ENCODE peak calls at places on chromosomes 1 and 21, in nine cellular contexts. V is aorta, M is left ventricle myocardium inferior, E is GM23248, Q is psoas muscle, J is heart right ventricle, R is heart left ventricle, K is stomach, D is foreskin keratinocyte. N is an unnamed sample. For H3K4me1, the result is how much of the 10 kb centered on the place peaks cover.

GRCh38 chr1:192261476-192261875 is 55.3 kb upstream of the RGS21 start:
- DNase-seq in V (no peak), M (no peak), E (no peak), Q (no peak), J (no peak), R (no peak), K (no peak), D (no peak), N (no peak)

GRCh38 chr1:157364612-157365011 is 187.7 kb downstream of the FCRL5 start:
- DNase-seq in V (no peak), M (no peak), E (no peak), Q (no peak), J (no peak), R (no peak), K (no peak), D (no peak), N (no peak)

GRCh38 chr1:56648546-56648945 is 3.4 kb downstream of the PRKAA2 start:
- DNase-seq in V (no peak), M (no peak), E (no peak), Q (no peak), J (no peak), R (no peak), K (no peak), D (no peak), N (no peak)

GRCh38 chr1:160429125-160429551 is 28.8 kb downstream of the VANGL2 start:
- DNase-seq in V (no peak), M (no peak), E (no peak), Q (no peak), J (no peak), R (no peak), K (peak), D (no peak), N (no peak)

GRCh38 chr1:159869173-159869572 is 6.7 kb upstream of the VSIG8 start:
- DNase-seq in V (no peak), M (no peak), E (peak), Q (no peak), J (no peak), R (no peak), K (no peak), D (peak), N (no peak)

GRCh38 chr1:90919900-90920299 is 101.9 kb downstream of the ZNF644 start:
- DNase-seq in V (no peak), M (no peak), E (peak), Q (no peak), J (no peak), R (no peak), K (no peak), D (no peak), N (no peak)

GRCh38 chr1:167940264-167940663 is 3.4 kb upstream of the MPC2 start:
- DNase-seq in V (no peak), M (no peak), E (no peak), Q (no peak), J (no peak), R (no peak), K (no peak), D (no peak), N (no peak)

GRCh38 chr21:45466330-45467220 is 61.6 kb downstream of the COL18A1 start:
- DNase-seq in V (peak), M (peak), E (no peak), Q (peak), J (no peak), R (peak), K (no peak), D (no peak), N (peak)

GRCh38 chr1:203153051-203153988 is 22.3 kb downstream of the MYBPH start:
- DNase-seq in V (no peak), M (no peak), E (peak), Q (no peak), J (no peak), R (no peak), K (no peak), D (no peak), N (no peak)

GRCh38 chr21:19322360-19322759 is 918.8 kb upstream of the TMPRSS15 start:
- DNase-seq in V (no peak), M (no peak), E (no peak), Q (no peak), J (no peak), R (no peak), K (no peak), D (no peak), N (no peak)

GRCh38 chr21:22806278-22806677 is 1808.1 kb downstream of the NCAM2 start:
- DNase-seq in V (no peak), M (no peak), E (no peak), Q (no peak), J (no peak), R (no peak), K (no peak), D (no peak), N (no peak)

GRCh38 chr1:172478485-172478884 is 34.6 kb upstream of the PIGC start:
- DNase-seq in V (no peak), M (no peak), E (no peak), Q (no peak), J (no peak), R (no peak), K (no peak), D (peak), N (no peak)

GRCh38 chr1:201171063-201172036 is 17.1 kb upstream of the TMEM9 start:
- DNase-seq in V (peak), M (peak), E (peak), Q (peak), J (peak), R (peak), K (peak), D (no peak), N (peak)

GRCh38 chr1:55215194-55216021 is at the start of gene USP24:
- DNase-seq in V (peak), M (peak), E (peak), Q (peak), J (peak), R (peak), K (peak), D (no peak), N (peak)

GRCh38 chr1:147242449-147243227 is at the start of gene CHD1L:
- DNase-seq in V (peak), M (peak), E (peak), Q (peak), J (peak), R (peak), K (peak), D (peak), N (peak)

GRCh38 chr1:117812868-117813511 is 116.4 kb downstream of the GDAP2 start:
- DNase-seq in V (no peak), M (no peak), E (peak), Q (no peak), J (no peak), R (no peak), K (no peak), D (no peak), N (no peak)

GRCh38 chr1:116310172-116310571 is 62.9 kb upstream of the ATP1A1 start:
- DNase-seq in V (no peak), M (no peak), E (no peak), Q (no peak), J (no peak), R (no peak), K (no peak), D (no peak), N (no peak)

GRCh38 chr1:148264374-148265276 is 112.5 kb upstream of the NBPF11 start:
- DNase-seq in V (no peak), M (no peak), E (peak), Q (no peak), J (no peak), R (no peak), K (no peak), D (peak), N (peak)

GRCh38 chr1:119286587-119287181 is 81.9 kb upstream of the HAO2 start:
- DNase-seq in V (no peak), M (no peak), E (peak), Q (no peak), J (no peak), R (no peak), K (no peak), D (peak), N (no peak)

GRCh38 chr1:23555225-23555801 is 4.0 kb downstream of the ID3 start:
- DNase-seq in V (peak), M (no peak), E (no peak), Q (no peak), J (peak), R (no peak), K (no peak), D (no peak), N (peak)

GRCh38 chr1:166956057-166956850 is 19.1 kb downstream of the ILDR2 start:
- DNase-seq in V (no peak), M (no peak), E (no peak), Q (no peak), J (no peak), R (no peak), K (no peak), D (no peak), N (no peak)

GRCh38 chr1:31934706-31935629 is 3.2 kb downstream of the PTP4A2 start:
- DNase-seq in V (no peak), M (no peak), E (peak), Q (no peak), J (no peak), R (no peak), K (no peak), D (no peak), N (no peak)

GRCh38 chr21:42199488-42200463 is 19.2 kb upstream of the ABCG1 start:
- DNase-seq in V (no peak), M (no peak), E (peak), Q (no peak), J (no peak), R (no peak), K (no peak), D (peak), N (no peak)

GRCh38 chr1:13627128-13627527 is 43.5 kb downstream of the PDPN start:
- DNase-seq in V (no peak), M (no peak), E (no peak), Q (no peak), J (no peak), R (no peak), K (no peak), D (no peak), N (no peak)

GRCh38 chr1:7390604-7391000 is 380.5 kb upstream of the VAMP3 start:
- DNase-seq in V (peak), M (no peak), E (no peak), Q (no peak), J (no peak), R (no peak), K (peak), D (no peak), N (no peak)

GRCh38 chr1:109980324-109981127 is 4.0 kb upstream of the AHCYL1 start:
- DNase-seq in V (no peak), M (no peak), E (no peak), Q (no peak), J (peak), R (no peak), K (peak), D (no peak), N (no peak)

GRCh38 chr1:215526147-215526845 is 40.8 kb upstream of the KCTD3 start:
- DNase-seq in V (no peak), M (no peak), E (peak), Q (no peak), J (no peak), R (no peak), K (no peak), D (no peak), N (no peak)

GRCh38 chr1:3244539-3245315 is 175.7 kb downstream of the PRDM16 start:
- DNase-seq in V (no peak), M (no peak), E (peak), Q (no peak), J (no peak), R (no peak), K (no peak), D (no peak), N (no peak)

GRCh38 chr21:43879348-43880110 is 14.5 kb downstream of the AGPAT3 start:
- DNase-seq in V (no peak), M (no peak), E (no peak), Q (no peak), J (no peak), R (no peak), K (no peak), D (no peak), N (no peak)

GRCh38 chr1:206490643-206491421 is 16.5 kb upstream of the RASSF5 start:
- DNase-seq in V (no peak), M (no peak), E (no peak), Q (no peak), J (no peak), R (no peak), K (no peak), D (no peak), N (peak)

GRCh38 chr1:165842363-165843129 is 15.1 kb downstream of the UCK2 start:
- DNase-seq in V (no peak), M (no peak), E (peak), Q (no peak), J (no peak), R (no peak), K (no peak), D (peak), N (no peak)

GRCh38 chr1:43992232-43992995 is 1.0 kb downstream of the CCDC24 start:
- DNase-seq in V (no peak), M (no peak), E (no peak), Q (no peak), J (no peak), R (no peak), K (no peak), D (no peak), N (peak)

GRCh38 chr1:43994794-43995790 is 3.7 kb downstream of the CCDC24 start:
- DNase-seq in V (no peak), M (no peak), E (peak), Q (no peak), J (no peak), R (no peak), K (no peak), D (no peak), N (no peak)

GRCh38 chr1:43994071-43994470 is 2.7 kb downstream of the CCDC24 start:
- DNase-seq in V (no peak), M (no peak), E (no peak), Q (no peak), J (no peak), R (no peak), K (no peak), D (peak), N (peak)

GRCh38 chr1:43991476-43992231 is at the start of gene CCDC24:
- DNase-seq in V (peak), M (peak), E (peak), Q (peak), J (peak), R (peak), K (peak), D (peak), N (peak)

DNA sequence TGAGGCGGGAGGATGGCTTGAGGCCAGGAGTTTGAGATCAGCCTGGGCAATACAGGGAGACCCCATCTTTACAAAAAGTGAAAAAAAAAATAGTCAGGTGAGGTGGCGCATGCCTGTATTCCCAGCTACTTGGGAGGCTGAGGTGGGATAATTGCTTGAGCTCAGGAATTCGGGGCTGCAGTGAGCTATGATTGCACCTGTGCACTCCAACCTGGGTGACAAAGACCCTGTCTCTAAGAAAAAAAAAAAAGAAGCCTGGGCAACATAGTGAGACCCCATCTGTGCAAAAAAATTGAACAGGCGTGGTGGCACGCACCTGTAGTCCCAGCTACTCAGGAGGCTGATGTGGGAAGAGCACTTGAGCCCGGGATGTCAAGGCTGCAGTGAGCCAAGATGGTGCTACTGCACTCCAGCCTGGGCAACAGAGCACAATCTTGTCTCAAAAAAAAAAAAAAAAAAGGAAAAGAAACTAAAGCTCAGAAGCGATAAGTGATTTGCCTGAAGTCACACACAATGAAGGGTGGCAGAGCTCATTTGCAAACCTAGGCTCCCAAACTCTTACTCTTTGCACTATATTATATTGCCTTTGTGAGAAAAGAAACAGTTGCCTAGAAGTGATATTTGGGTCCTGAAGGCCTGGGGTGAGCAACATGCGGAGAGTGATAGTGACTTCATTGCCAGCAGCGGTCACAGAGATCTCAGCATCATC is 2.0 kb downstream of the CCDC24 start:
- DNase-seq in V (no peak), M (no peak), E (no peak), Q (no peak), J (no peak), R (no peak), K (no peak), D (no peak), N (peak)
- H3K27ac ChIP-seq in V (no peak), M (no peak), E (no peak), Q (no peak), J (no peak), R (no peak), K (no peak), D (no peak), N (no peak)

GRCh38 chr1:16187748-16188401 is 24.6 kb downstream of the ARHGEF19 start:
- DNase-seq in V (peak), M (peak), E (peak), Q (peak), J (peak), R (peak), K (peak), D (peak), N (peak)
- H3K4me1 ChIP-seq in V (under half), M (under half), E (under half), Q (under half), J (under half), R (under half), K (under half), D (under half), N (under half)

DNA sequence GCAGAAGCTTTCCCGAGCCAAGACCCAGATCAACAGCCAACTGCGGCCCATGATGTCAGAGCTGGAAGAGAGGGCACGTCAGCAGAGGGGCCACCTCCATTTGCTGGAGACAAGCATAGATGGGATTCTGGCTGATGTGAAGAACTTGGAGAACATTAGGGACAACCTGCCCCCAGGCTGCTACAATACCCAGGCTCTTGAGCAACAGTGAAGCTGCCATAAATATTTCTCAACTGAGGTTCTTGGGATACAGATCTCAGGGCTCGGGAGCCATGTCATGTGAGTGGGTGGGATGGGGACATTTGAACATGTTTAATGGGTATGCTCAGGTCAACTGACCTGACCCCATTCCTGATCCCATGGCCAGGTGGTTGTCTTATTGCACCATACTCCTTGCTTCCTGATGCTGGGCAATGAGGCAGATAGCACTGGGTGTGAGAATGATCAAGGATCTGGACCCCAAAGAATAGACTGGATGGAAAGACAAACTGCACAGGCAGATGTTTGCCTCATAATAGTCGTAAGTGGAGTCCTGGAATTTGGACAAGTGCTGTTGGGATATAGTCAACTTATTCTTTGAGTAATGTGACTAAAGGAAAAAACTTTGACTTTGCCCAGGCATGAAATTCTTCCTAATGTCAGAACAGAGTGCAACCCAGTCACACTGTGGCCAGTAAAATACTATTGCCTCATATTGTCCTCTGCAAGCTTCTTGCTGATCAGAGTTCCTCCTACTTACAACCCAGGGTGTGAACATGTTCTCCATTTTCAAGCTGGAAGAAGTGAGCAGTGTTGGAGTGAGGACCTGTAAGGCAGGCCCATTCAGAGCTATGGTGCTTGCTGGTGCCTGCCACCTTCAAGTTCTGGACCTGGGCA is 57.4 kb downstream of the LAMC2 start:
- DNase-seq in V (peak), M (peak), E (peak), Q (peak), J (peak), R (no peak), K (no peak), D (no peak), N (peak)
- H3K27ac ChIP-seq in V (peak), M (peak), E (peak), Q (peak), J (peak), R (peak), K (peak), D (no peak), N (peak)

GRCh38 chr21:36156339-36156814 is 247 bp upstream of the DOP1B start:
- DNase-seq in V (peak), M (peak), E (peak), Q (peak), J (peak), R (peak), K (peak), D (peak), N (peak)

GRCh38 chr21:36160850-36161178 is 4.2 kb downstream of the DOP1B start:
- DNase-seq in V (no peak), M (no peak), E (no peak), Q (no peak), J (no peak), R (no peak), K (no peak), D (no peak), N (no peak)

GRCh38 chr21:36159356-36159921 is 2.8 kb downstream of the DOP1B start:
- DNase-seq in V (no peak), M (no peak), E (no peak), Q (no peak), J (no peak), R (no peak), K (peak), D (no peak), N (no peak)

GRCh38 chr21:36155603-36156338 is 853 bp upstream of the DOP1B start:
- DNase-seq in V (no peak), M (peak), E (no peak), Q (no peak), J (peak), R (no peak), K (peak), D (no peak), N (no peak)

DNA sequence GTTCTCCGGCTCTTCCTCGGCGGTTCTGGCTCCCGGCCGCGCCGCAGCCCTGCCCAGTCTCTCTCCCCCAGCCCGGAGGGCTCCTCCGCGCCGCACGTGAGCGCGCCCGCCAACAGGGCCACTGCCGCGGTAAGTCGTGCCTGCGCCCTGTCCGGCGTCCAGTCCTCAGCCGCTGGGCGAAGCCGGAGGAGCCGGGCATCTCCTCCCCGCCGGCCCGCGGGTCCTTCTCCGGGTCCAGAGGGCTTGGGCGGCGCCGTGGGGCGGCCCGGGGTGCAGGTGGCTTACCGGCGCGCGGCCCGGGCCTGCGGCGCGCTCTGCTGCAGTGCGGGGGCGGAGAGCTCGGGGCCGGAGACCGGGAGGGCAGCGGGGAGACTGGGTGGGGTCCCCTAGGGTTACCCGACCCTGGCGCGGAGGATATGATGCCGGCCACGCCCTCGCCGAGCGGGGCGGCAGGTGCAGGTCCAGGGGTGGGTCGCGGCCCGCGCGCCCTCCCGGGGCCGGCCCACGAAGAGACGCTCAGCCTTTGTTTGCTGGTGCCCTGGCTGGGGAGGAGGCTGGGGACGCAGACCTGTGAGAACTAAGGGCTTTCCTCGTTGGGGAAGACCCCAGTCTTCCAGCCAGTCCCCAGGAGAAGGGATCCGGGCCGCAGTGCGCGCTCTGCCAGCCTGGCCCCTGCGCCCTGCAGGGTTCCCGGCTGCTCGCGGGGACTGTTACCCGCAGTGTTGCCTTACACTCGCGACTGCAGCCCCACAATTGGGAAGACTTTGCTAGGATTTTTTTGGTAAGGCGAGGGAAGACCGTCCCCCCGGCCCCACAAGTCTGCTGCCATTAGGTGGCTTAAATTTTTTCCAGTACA is at the start of gene DOP1B:
- DNase-seq in V (no peak), M (peak), E (peak), Q (peak), J (no peak), R (no peak), K (no peak), D (no peak), N (no peak)
- H3K4me1 ChIP-seq in V (under half), M (under half), E (under half), Q (under half), J (under half), R (under half), K (half or more), D (under half), N (under half)

GRCh38 chr1:153536618-153537375 is 1.0 kb upstream of the S100A6 start:
- DNase-seq in V (no peak), M (no peak), E (no peak), Q (no peak), J (no peak), R (no peak), K (peak), D (no peak), N (no peak)
- H3K27ac ChIP-seq in V (peak), M (peak), E (peak), Q (peak), J (peak), R (peak), K (peak), D (peak), N (peak)

GRCh38 chr1:66945316-66945715 is 20.5 kb downstream of the MIER1 start:
- DNase-seq in V (no peak), M (no peak), E (peak), Q (no peak), J (no peak), R (no peak), K (no peak), D (no peak), N (no peak)
- H3K4me1 ChIP-seq in V (under half), M (half or more), E (under half), Q (under half), J (under half), R (under half), K (half or more), D (under half), N (under half)